ENCODE peak calls at places on chromosomes 6 and 20, in nine cellular contexts. C is ovary; E is left ventricle myocardium inferior; N is stomach; A is heart left ventricle; V is aorta; S is fibroblast of lung; Z is SJSA1; K is CD8-positive, alpha-beta T cell. P is an unnamed sample.

GRCh38 chr20:42204261-42204660 is 586.1 kb upstream of the CHD6 start:
- DNase-seq in A (no peak), V (no peak), S (no peak), Z (no peak), K (no peak), N (no peak), C (no peak), E (no peak), P (no peak)

GRCh38 chr20:1816384-1817381 is 78.5 kb upstream of the SIRPA start:
- DNase-seq in V (no peak), C (no peak), S (no peak), Z (peak; percentile 82), A (no peak), E (no peak), K (peak; percentile 29), N (no peak), P (no peak)

GRCh38 chr20:61099786-61100185 is 152.3 kb upstream of the CDH4 start:
- DNase-seq in A (no peak), Z (no peak), S (peak; percentile 6), K (no peak), E (no peak), C (no peak), V (no peak), N (no peak), P (no peak)

GRCh38 chr6:154572592-154572991 is 62.1 kb upstream of the CNKSR3 start:
- DNase-seq in Z (no peak), C (no peak), V (no peak), K (no peak), N (no peak), E (no peak), A (no peak), S (no peak), P (no peak)

GRCh38 chr6:157632821-157633220 is 190.2 kb upstream of the SNX9 start:
- DNase-seq in V (no peak), S (peak; percentile 40), N (no peak), C (no peak), A (no peak), E (no peak), Z (no peak), K (no peak), P (no peak)

GRCh38 chr6:31791324-31792089 is 4.0 kb downstream of the VARS1 start:
- DNase-seq in N (peak; percentile 44), A (no peak), E (no peak), V (no peak), K (peak; percentile 40), S (peak; percentile 54), Z (peak; percentile 45), C (no peak), P (no peak)

GRCh38 chr6:3732345-3733141 is 19.0 kb downstream of the PXDC1 start:
- DNase-seq in E (peak; percentile 62), Z (peak; percentile 51), N (peak; percentile 79), V (peak; percentile 83), A (peak; percentile 79), C (peak; percentile 66), K (peak; percentile 68), S (peak; percentile 90), P (peak; percentile 87)

GRCh38 chr20:4509825-4510522 is 211.7 kb upstream of the PRND start:
- DNase-seq in V (no peak), A (no peak), N (no peak), E (no peak), C (no peak), Z (no peak), S (no peak), K (no peak), P (no peak)

GRCh38 chr6:29953001-29953436 is 10.7 kb downstream of the HLA-A start:
- DNase-seq in C (no peak), V (no peak), A (no peak), N (no peak), K (no peak), Z (peak; percentile 79), S (peak; percentile 86), E (no peak), P (no peak)

GRCh38 chr20:48772183-48772976 is 55.4 kb downstream of the PREX1 start:
- DNase-seq in N (peak; percentile 42), K (no peak), A (peak; percentile 88), C (no peak), S (no peak), E (peak; percentile 63), Z (no peak), V (peak; percentile 90), P (peak; percentile 70)

GRCh38 chr20:1209447-1210387 is 6.5 kb downstream of the C20orf202 start:
- DNase-seq in C (no peak), S (no peak), V (no peak), E (no peak), N (no peak), Z (no peak), K (no peak), A (no peak), P (no peak)

GRCh38 chr6:127641905-127642304 is 64.9 kb downstream of the C6orf58 start:
- DNase-seq in Z (peak; percentile 19), K (no peak), N (no peak), A (no peak), V (no peak), C (no peak), E (no peak), S (peak; percentile 52), P (no peak)

GRCh38 chr20:31707994-31708744 is 14.5 kb downstream of the BCL2L1 start:
- DNase-seq in A (peak; percentile 70), N (peak; percentile 80), S (no peak), K (no peak), V (peak; percentile 73), C (no peak), E (peak; percentile 64), Z (no peak), P (peak; percentile 80)

GRCh38 chr6:47446974-47447373 is 30.6 kb upstream of the CD2AP start:
- DNase-seq in C (no peak), N (no peak), A (no peak), S (no peak), E (no peak), K (no peak), Z (no peak), V (no peak), P (no peak)

GRCh38 chr20:32743237-32744112 is at the start of gene COMMD7:
- DNase-seq in V (peak; percentile 76), E (peak; percentile 66), K (peak; percentile 65), S (peak; percentile 51), A (peak; percentile 89), N (peak; percentile 73), Z (peak; percentile 30), C (peak; percentile 51), P (peak; percentile 72)

GRCh38 chr6:106446983-106447382 is 86.5 kb downstream of the CRYBG1 start:
- DNase-seq in K (no peak), Z (no peak), S (no peak), E (no peak), A (no peak), N (no peak), C (no peak), V (no peak), P (no peak)

GRCh38 chr20:2528671-2529070 is 7.7 kb upstream of the TMC2 start:
- DNase-seq in S (no peak), E (no peak), N (no peak), A (no peak), Z (no peak), K (no peak), C (no peak), V (no peak), P (no peak)

GRCh38 chr20:16005612-16006493 is 567.4 kb downstream of the KIF16B start:
- DNase-seq in Z (no peak), C (no peak), S (no peak), E (no peak), K (no peak), V (no peak), A (no peak), N (no peak), P (no peak)

DNA sequence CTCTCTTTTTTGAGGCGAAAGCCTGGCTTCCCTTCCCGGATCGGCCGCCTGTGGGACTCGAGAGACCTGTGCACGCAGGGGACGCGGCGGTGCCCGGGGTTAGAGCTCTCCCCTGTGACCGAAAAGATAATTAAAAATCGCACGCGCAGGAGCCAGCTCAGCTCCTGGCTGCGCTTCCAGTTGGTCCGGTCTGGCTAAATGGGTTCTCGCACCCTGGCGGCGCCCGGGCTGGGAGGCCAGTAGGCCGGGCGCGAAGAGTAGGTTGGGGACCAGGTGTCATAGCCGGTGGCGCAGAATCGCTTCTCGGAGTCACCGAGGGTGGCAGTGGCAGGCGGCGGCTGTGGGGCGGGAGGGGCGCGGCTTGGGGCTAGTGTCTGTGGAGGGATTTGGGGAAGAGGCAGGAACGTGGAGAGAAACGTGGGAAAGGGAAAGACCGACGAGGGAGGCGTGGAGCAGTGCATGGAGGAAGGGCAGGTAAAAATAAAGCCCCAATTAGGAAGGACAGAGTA is 41.9 kb upstream of the SUPT3H start:
- DNase-seq in N (peak; percentile 66), S (peak; percentile 73), K (peak; percentile 62), Z (peak; percentile 66), E (peak; percentile 50), A (peak; percentile 83), C (peak; percentile 41), V (peak; percentile 73), P (peak; percentile 67)
- H3K4me3 ChIP-seq in N (peak overlapping the region; percentile 73), S (peak overlapping the region; percentile 85), K (peak overlapping the region; percentile 64), Z (peak overlapping the region; percentile 87), E (peak overlapping the region; percentile 75), A (peak overlapping the region; percentile 72), C (peak overlapping the region; percentile 21), V (no peak overlapping the region), P (peak overlapping the region; percentile 73)

GRCh38 chr6:167209577-167209975 is 51.8 kb upstream of the GPR31 start:
- DNase-seq in A (no peak), C (no peak), K (no peak), N (no peak), E (no peak), Z (no peak), S (no peak), V (no peak), P (no peak)
- H3K27ac ChIP-seq in A (no peak overlapping the region), C (no peak overlapping the region), K (no peak overlapping the region), N (no peak overlapping the region), E (no peak overlapping the region), Z (no peak overlapping the region), S (no peak overlapping the region), V (no peak overlapping the region), P (no peak overlapping the region)

GRCh38 chr20:47282864-47283263 is 73.6 kb downstream of the ZMYND8 start:
- DNase-seq in V (no peak), N (no peak), E (no peak), C (no peak), K (no peak), A (no peak), Z (no peak), S (no peak), P (no peak)
- H3K36me3 ChIP-seq in V (peaks cover 2% of the 10 kb centered on the region), N (peaks cover 99% of the 10 kb centered on the region), E (peaks cover 94% of the 10 kb centered on the region), C (no peaks in the 10 kb centered on the region), K (peaks cover 65% of the 10 kb centered on the region), A (peaks cover 17% of the 10 kb centered on the region), Z (peaks cover 80% of the 10 kb centered on the region), S (peaks cover 12% of the 10 kb centered on the region), P (peaks cover 94% of the 10 kb centered on the region)

GRCh38 chr6:27776504-27776903 is 135.7 kb downstream of the OR2B2 start:
- DNase-seq in A (no peak), V (no peak), N (no peak), K (no peak), E (no peak), C (no peak), S (no peak), Z (no peak), P (no peak)
- H3K4me3 ChIP-seq in A (no peak overlapping the region), V (no peak overlapping the region), N (no peak overlapping the region), K (no peak overlapping the region), E (no peak overlapping the region), C (no peak overlapping the region), S (no peak overlapping the region), Z (no peak overlapping the region), P (no peak overlapping the region)

GRCh38 chr6:13334953-13335352 is 6.6 kb upstream of the TBC1D7 start:
- DNase-seq in A (no peak), C (no peak), S (no peak), E (no peak), N (no peak), K (no peak), V (no peak), Z (peak; percentile 19), P (no peak)
- H3K27ac ChIP-seq in A (peak overlapping the region; percentile 6), C (no peak overlapping the region), S (no peak overlapping the region), E (peak overlapping the region; percentile 2), N (no peak overlapping the region), K (no peak overlapping the region), V (no peak overlapping the region), Z (no peak overlapping the region), P (no peak overlapping the region)

GRCh38 chr6:160464744-160465143 is 116.6 kb downstream of the SLC22A3 start:
- DNase-seq in Z (no peak), A (no peak), V (no peak), C (no peak), N (no peak), E (no peak), S (no peak), K (no peak), P (no peak)
- H3K36me3 ChIP-seq in Z (no peaks in the 10 kb centered on the region), A (no peaks in the 10 kb centered on the region), V (no peaks in the 10 kb centered on the region), C (no peaks in the 10 kb centered on the region), N (no peaks in the 10 kb centered on the region), E (no peaks in the 10 kb centered on the region), S (no peaks in the 10 kb centered on the region), K (no peaks in the 10 kb centered on the region), P (no peaks in the 10 kb centered on the region)

P was measured in psoas muscle.